ENCODE peak calls at places on chromosomes 6 and 20, in five cellular contexts. U is AG04450, O is HCT116, K is ovary, L is cardiac muscle cell. R is an unnamed sample. For H3K27me3 and H3K9me3, the result is how much of the 10 kb centered on the place peaks cover.

GRCh38 chr6:100460650-100461204 is 4.0 kb downstream of the SIM1 start:
- DNase-seq in O (no peak), L (no peak), K (no peak), U (no peak), R (no peak)

GRCh38 chr20:17902531-17903083 is 66.0 kb downstream of the SNX5 start:
- DNase-seq in K (no peak), L (no peak), O (no peak), U (no peak), R (no peak)

GRCh38 chr6:51541847-51542246 is 545.6 kb downstream of the PKHD1 start:
- DNase-seq in L (no peak), K (no peak), U (no peak), O (no peak), R (no peak)

GRCh38 chr6:21665436-21666199 is 72.1 kb downstream of the SOX4 start:
- DNase-seq in U (no peak), K (peak), L (no peak), O (no peak), R (no peak)

GRCh38 chr6:73941892-73942291 is 245.9 kb downstream of the CD109 start:
- DNase-seq in L (no peak), O (no peak), U (no peak), K (no peak), R (no peak)

GRCh38 chr6:111521497-111522275 is 38.7 kb upstream of the REV3L start:
- DNase-seq in L (no peak), K (no peak), U (no peak), O (no peak), R (no peak)

GRCh38 chr6:33606642-33607041 is 14.5 kb upstream of the ITPR3 start:
- DNase-seq in L (no peak), U (no peak), O (no peak), K (no peak), R (no peak)

GRCh38 chr20:22999756-23000155 is 35.4 kb upstream of the SSTR4 start:
- DNase-seq in K (no peak), U (no peak), O (no peak), L (no peak), R (no peak)

GRCh38 chr20:31712564-31713311 is 9.9 kb downstream of the BCL2L1 start:
- DNase-seq in L (peak), O (peak), U (peak), K (peak), R (peak)

GRCh38 chr20:2299301-2299700 is 3.5 kb downstream of the TGM3 start:
- DNase-seq in L (peak), O (no peak), U (no peak), K (no peak), R (peak)

GRCh38 chr6:38164131-38164481 is 344.6 kb downstream of the ZFAND3 start:
- DNase-seq in O (no peak), K (no peak), L (no peak), U (no peak), R (no peak)

GRCh38 chr6:38166411-38167240 is 347.1 kb downstream of the ZFAND3 start:
- DNase-seq in L (no peak), K (no peak), U (no peak), O (no peak), R (no peak)

GRCh38 chr6:38162493-38163185 is 343.1 kb downstream of the ZFAND3 start:
- DNase-seq in L (no peak), K (no peak), U (no peak), O (no peak), R (no peak)

GRCh38 chr6:38163186-38164130 is 343.9 kb downstream of the ZFAND3 start:
- DNase-seq in O (no peak), K (no peak), L (no peak), U (no peak), R (no peak)

DNA sequence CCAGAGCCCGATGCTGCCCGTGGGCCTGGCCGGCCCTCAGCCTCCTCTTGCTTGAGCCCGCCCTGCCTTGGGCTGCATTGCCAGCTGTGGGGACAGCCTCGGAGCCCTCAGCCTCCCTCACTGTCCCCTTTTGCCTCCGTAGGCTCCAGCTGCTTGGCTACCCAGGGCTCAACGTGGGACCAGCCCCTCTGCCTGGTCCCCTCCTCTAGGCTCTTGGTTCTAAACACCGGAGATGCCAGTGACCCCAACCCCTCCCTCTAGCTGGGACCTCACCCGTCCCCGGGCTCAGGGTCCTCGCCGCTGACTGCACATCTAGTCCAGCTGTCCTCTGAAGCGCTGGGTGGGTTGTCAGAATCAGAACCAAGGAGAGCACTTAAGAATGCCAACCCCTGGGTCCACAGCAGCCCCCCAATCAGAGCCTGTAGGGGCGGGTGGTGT is 345.2 kb downstream of the ZFAND3 start:
- DNase-seq in L (no peak), U (no peak), K (no peak), O (no peak), R (no peak)
- H3K27me3 ChIP-seq in L (under half), U (under half), K (under half), O (under half), R (under half)

DNA sequence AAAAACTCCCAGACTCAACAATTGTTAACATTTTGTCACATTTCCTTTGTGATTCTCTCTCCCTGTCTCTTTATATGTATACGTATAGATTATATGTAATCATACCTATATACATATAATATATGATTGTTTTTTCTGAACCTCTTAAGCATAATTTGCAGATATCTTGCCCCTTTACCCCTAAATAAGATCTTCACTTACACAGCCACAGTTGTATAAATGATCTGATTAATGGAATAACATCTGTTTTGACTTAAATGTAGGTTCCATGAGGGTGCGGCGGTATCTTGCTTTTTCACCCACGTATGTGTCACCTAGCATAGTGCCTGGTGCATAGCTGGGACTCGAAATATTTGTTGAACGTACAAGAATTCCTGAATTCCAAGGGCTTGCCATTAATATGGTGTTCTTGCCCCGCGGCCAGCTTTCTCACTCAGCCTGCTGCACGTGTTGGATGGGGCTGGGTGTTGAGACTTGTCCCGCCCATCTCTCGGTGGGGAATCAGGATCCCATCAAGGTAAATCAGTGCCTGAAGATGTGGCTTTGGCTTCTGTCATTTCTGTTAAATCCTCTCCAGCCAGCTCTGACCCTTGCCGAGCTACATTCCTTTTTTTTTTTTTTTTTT is 10.4 kb upstream of the MANBAL start:
- DNase-seq in K (no peak), O (no peak), U (no peak), L (no peak), R (no peak)
- H3K9me3 ChIP-seq in K (under half), O (under half), U (under half), L (under half), R (under half)

GRCh38 chr6:165306955-165307354 is 2.5 kb downstream of the C6orf118 start:
- DNase-seq in L (no peak), U (no peak), O (no peak), K (no peak), R (no peak)

GRCh38 chr6:165308926-165309731 is at the start of gene C6orf118:
- DNase-seq in L (peak), K (peak), O (no peak), U (no peak), R (peak)
- H3K4me3 ChIP-seq in L (peak), K (peak), O (no peak), U (no peak), R (no peak)

DNA sequence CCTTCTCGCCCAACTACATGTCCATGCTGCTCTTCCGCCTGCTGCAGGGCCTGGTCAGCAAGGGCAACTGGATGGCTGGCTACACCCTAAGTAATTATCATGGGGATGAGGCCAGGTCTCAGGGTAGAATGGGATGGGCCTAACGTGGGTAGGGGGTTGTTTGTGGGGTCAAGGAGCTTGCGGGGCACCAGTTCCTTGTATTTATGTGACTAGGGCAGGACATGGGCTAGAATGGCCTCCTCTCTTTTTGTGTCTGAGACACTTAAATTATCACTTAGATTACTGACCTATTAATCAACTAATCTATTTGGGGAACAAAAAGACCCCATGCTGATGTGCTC is 10.7 kb downstream of the SLC22A1 start:
- DNase-seq in K (no peak), O (no peak), L (no peak), U (no peak), R (no peak)
- H3K27me3 ChIP-seq in K (under half), O (under half), L (under half), U (under half), R (under half)

GRCh38 chr20:57921701-57922482 is 212.1 kb upstream of the PMEPA1 start:
- DNase-seq in K (no peak), O (no peak), U (no peak), L (no peak), R (no peak)
- H3K9me3 ChIP-seq in K (under half), O (under half), U (under half), L (under half), R (under half)

DNA sequence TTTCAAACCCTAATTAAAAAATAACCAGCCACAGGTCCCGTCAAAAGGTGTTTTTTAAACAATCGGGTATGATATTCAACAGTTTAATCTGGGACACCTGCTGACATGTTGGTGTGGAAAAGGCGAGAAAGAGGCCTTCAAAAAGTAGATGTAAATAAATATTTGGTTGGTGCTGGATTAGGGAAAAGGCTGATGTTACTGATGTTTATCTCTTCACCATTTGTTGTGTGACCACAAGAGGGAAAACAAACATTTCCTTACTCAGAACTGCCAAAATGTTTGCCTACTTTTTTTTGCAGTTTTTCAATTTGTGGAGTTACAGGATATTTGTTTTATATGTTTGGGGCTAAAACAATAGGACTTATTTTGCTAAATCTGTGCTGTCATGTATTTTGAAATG is 745 bp downstream of the SASH1 start:
- DNase-seq in L (peak), O (no peak), K (no peak), U (no peak), R (no peak)
- H3K4me3 ChIP-seq in L (peak), O (peak), K (peak), U (peak), R (peak)

R was measured in Caco-2.